ENCODE peak calls at places on chromosomes 5 and 9, in six cellular contexts. Q is SK-N-DZ, G is NCI-H2029, X is frontal cortex, O is cardiac fibroblast, I is T-helper 1 cell. U is an unnamed sample.

GRCh38 chr9:27194401-27195091 is 85.5 kb downstream of the TEK start:
- DNase-seq in O (peak), I (no peak), X (no peak), Q (no peak), G (no peak), U (no peak)

GRCh38 chr9:5529683-5530221 is 19.4 kb downstream of the PDCD1LG2 start:
- DNase-seq in I (no peak), Q (no peak), X (no peak), O (no peak), G (no peak), U (no peak)

GRCh38 chr9:4117835-4118610 is 181.8 kb downstream of the GLIS3 start:
- DNase-seq in G (no peak), O (no peak), X (no peak), Q (peak), I (peak), U (peak)

GRCh38 chr9:79663299-79663698 is 91.5 kb downstream of the TLE4 start:
- DNase-seq in O (no peak), I (no peak), Q (no peak), X (no peak), G (no peak), U (no peak)

GRCh38 chr9:133585481-133586367 is 23.5 kb downstream of the FAM163B start:
- DNase-seq in O (no peak), I (no peak), X (no peak), G (no peak), Q (peak), U (peak)

GRCh38 chr5:41191249-41191648 is 22.1 kb downstream of the C6 start:
- DNase-seq in G (no peak), X (no peak), I (no peak), Q (no peak), O (no peak), U (no peak)

GRCh38 chr5:1666812-1667588 is 132.6 kb downstream of the MRPL36 start:
- DNase-seq in X (peak), O (peak), I (no peak), G (peak), Q (no peak), U (peak)

GRCh38 chr9:69444021-69444420 is 119.0 kb downstream of the ENTREP1 start:
- DNase-seq in G (no peak), Q (no peak), I (no peak), O (peak), X (no peak), U (no peak)

GRCh38 chr5:181217805-181218065 is 5.3 kb upstream of the TRIM41 start:
- DNase-seq in Q (no peak), G (no peak), O (no peak), I (no peak), X (no peak), U (no peak)

GRCh38 chr5:134477462-134478245 is 47.8 kb upstream of the JADE2 start:
- DNase-seq in O (peak), I (no peak), G (no peak), Q (no peak), X (no peak), U (no peak)

GRCh38 chr5:139684881-139685749 is 37.0 kb downstream of the CXXC5 start:
- DNase-seq in Q (no peak), X (no peak), G (no peak), I (no peak), O (no peak), U (no peak)

GRCh38 chr5:39231705-39232525 is 12.6 kb upstream of the FYB1 start:
- DNase-seq in O (peak), G (no peak), I (no peak), X (no peak), Q (no peak), U (no peak)

GRCh38 chr9:79233542-79233941 is 338.2 kb upstream of the TLE4 start:
- DNase-seq in I (no peak), G (no peak), X (no peak), O (peak), Q (peak), U (peak)

U was measured in BE2C.